ENCODE peak calls at places on chromosome 3, in five cellular contexts. One of them, this sample, is unnamed.

GRCh38 chr3:182259579-182259978 is 533.7 kb upstream of the ATP11B start:
- DNase-seq in ovary: peak
- DNase-seq in thoracic aorta: no peak
- DNase-seq in dorsolateral prefrontal cortex: peak
- DNase-seq in AG04450: no peak
- DNase-seq in this sample: peak

GRCh38 chr3:155404486-155404885 is 111.0 kb upstream of the STRIT1 start:
- DNase-seq in ovary: no peak
- DNase-seq in thoracic aorta: no peak
- DNase-seq in dorsolateral prefrontal cortex: no peak
- DNase-seq in AG04450: no peak
- DNase-seq in this sample: no peak

GRCh38 chr3:129626744-129627349 is 20.4 kb upstream of the PLXND1 start:
- DNase-seq in ovary: peak
- DNase-seq in thoracic aorta: no peak
- DNase-seq in dorsolateral prefrontal cortex: peak
- DNase-seq in AG04450: no peak
- DNase-seq in this sample: peak

GRCh38 chr3:126340943-126341754 is 16.1 kb downstream of the KLF15 start:
- DNase-seq in ovary: peak
- DNase-seq in thoracic aorta: no peak
- DNase-seq in dorsolateral prefrontal cortex: no peak
- DNase-seq in AG04450: no peak
- DNase-seq in this sample: peak

GRCh38 chr3:128424508-128425069 is 42.1 kb downstream of the DNAJB8 start:
- DNase-seq in ovary: no peak
- DNase-seq in thoracic aorta: no peak
- DNase-seq in dorsolateral prefrontal cortex: no peak
- DNase-seq in AG04450: no peak
- DNase-seq in this sample: no peak

GRCh38 chr3:52890735-52891134 is 6.6 kb downstream of the STIMATE start:
- DNase-seq in ovary: no peak
- DNase-seq in thoracic aorta: no peak
- DNase-seq in dorsolateral prefrontal cortex: no peak
- DNase-seq in AG04450: no peak
- DNase-seq in this sample: no peak

GRCh38 chr3:159928071-159928491 is 60.6 kb upstream of the IL12A start:
- DNase-seq in ovary: no peak
- DNase-seq in thoracic aorta: no peak
- DNase-seq in dorsolateral prefrontal cortex: no peak
- DNase-seq in AG04450: no peak
- DNase-seq in this sample: no peak

GRCh38 chr3:127448161-127448561 is 142.4 kb downstream of the TPRA1 start:
- DNase-seq in ovary: no peak
- DNase-seq in thoracic aorta: no peak
- DNase-seq in dorsolateral prefrontal cortex: no peak
- DNase-seq in AG04450: no peak
- DNase-seq in this sample: no peak

GRCh38 chr3:152278674-152279427 is 10.1 kb downstream of the MBNL1 start:
- DNase-seq in ovary: no peak
- DNase-seq in thoracic aorta: no peak
- DNase-seq in dorsolateral prefrontal cortex: no peak
- DNase-seq in AG04450: no peak
- DNase-seq in this sample: no peak

GRCh38 chr3:124700880-124701684 is 29.2 kb upstream of the UMPS start:
- DNase-seq in ovary: no peak
- DNase-seq in thoracic aorta: no peak
- DNase-seq in dorsolateral prefrontal cortex: no peak
- DNase-seq in AG04450: peak
- DNase-seq in this sample: no peak

GRCh38 chr3:61875073-61875472 is 313.7 kb downstream of the PTPRG start:
- DNase-seq in ovary: no peak
- DNase-seq in thoracic aorta: no peak
- DNase-seq in dorsolateral prefrontal cortex: no peak
- DNase-seq in AG04450: peak
- DNase-seq in this sample: no peak
- H3K27ac ChIP-seq in ovary: no peak
- H3K27ac ChIP-seq in thoracic aorta: peak
- H3K27ac ChIP-seq in dorsolateral prefrontal cortex: peak
- H3K27ac ChIP-seq in AG04450: peak
- H3K27ac ChIP-seq in this sample: no peak

GRCh38 chr3:13204177-13204581 is 130.9 kb upstream of the IQSEC1 start:
- DNase-seq in ovary: no peak
- DNase-seq in thoracic aorta: no peak
- DNase-seq in dorsolateral prefrontal cortex: no peak
- DNase-seq in AG04450: no peak
- DNase-seq in this sample: peak

GRCh38 chr3:13200951-13201350 is 127.7 kb upstream of the IQSEC1 start:
- DNase-seq in ovary: no peak
- DNase-seq in thoracic aorta: no peak
- DNase-seq in dorsolateral prefrontal cortex: no peak
- DNase-seq in AG04450: no peak
- DNase-seq in this sample: no peak

GRCh38 chr3:13200465-13200864 is 127.2 kb upstream of the IQSEC1 start:
- DNase-seq in ovary: no peak
- DNase-seq in thoracic aorta: no peak
- DNase-seq in dorsolateral prefrontal cortex: no peak
- DNase-seq in AG04450: no peak
- DNase-seq in this sample: no peak

GRCh38 chr3:13203398-13204176 is 130.4 kb upstream of the IQSEC1 start:
- DNase-seq in ovary: no peak
- DNase-seq in thoracic aorta: no peak
- DNase-seq in dorsolateral prefrontal cortex: no peak
- DNase-seq in AG04450: no peak
- DNase-seq in this sample: peak

GRCh38 chr3:13202744-13203397 is 129.6 kb upstream of the IQSEC1 start:
- DNase-seq in ovary: no peak
- DNase-seq in thoracic aorta: no peak
- DNase-seq in dorsolateral prefrontal cortex: no peak
- DNase-seq in AG04450: no peak
- DNase-seq in this sample: peak
- H3K4me3 ChIP-seq in ovary: no peak
- H3K4me3 ChIP-seq in thoracic aorta: no peak
- H3K4me3 ChIP-seq in dorsolateral prefrontal cortex: no peak
- H3K4me3 ChIP-seq in AG04450: no peak
- H3K4me3 ChIP-seq in this sample: no peak

GRCh38 chr3:102941761-102942160 is 506.9 kb downstream of the ZPLD1 start:
- DNase-seq in ovary: no peak
- DNase-seq in thoracic aorta: no peak
- DNase-seq in dorsolateral prefrontal cortex: no peak
- DNase-seq in AG04450: no peak
- DNase-seq in this sample: no peak

GRCh38 chr3:102933377-102933776 is 498.6 kb downstream of the ZPLD1 start:
- DNase-seq in ovary: no peak
- DNase-seq in thoracic aorta: no peak
- DNase-seq in dorsolateral prefrontal cortex: no peak
- DNase-seq in AG04450: no peak
- DNase-seq in this sample: no peak

DNA sequence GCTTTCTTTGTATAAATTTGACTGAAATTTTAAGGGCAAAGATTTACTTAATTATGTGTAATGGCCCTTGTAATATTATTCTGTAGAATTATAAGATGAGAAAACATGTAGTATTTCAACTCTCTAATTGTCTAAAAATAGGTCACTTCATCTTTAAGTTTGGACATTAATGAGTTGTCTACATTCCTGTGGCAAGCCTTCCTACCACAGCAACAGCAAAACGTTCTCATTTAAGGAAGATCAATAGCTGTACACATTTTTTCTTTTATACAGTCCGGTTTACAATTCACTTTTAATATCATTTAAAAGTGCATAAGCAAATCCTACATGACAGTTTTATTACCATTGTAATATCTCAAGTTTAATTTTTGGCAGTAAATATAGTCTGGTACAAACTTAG is 501.7 kb downstream of the ZPLD1 start:
- DNase-seq in ovary: no peak
- DNase-seq in thoracic aorta: no peak
- DNase-seq in dorsolateral prefrontal cortex: no peak
- DNase-seq in AG04450: no peak
- DNase-seq in this sample: no peak
- H3K27ac ChIP-seq in ovary: no peak
- H3K27ac ChIP-seq in thoracic aorta: no peak
- H3K27ac ChIP-seq in dorsolateral prefrontal cortex: no peak
- H3K27ac ChIP-seq in AG04450: no peak
- H3K27ac ChIP-seq in this sample: no peak

GRCh38 chr3:131530374-131530773 is 27.6 kb upstream of the MRPL3 start:
- DNase-seq in ovary: no peak
- DNase-seq in thoracic aorta: no peak
- DNase-seq in dorsolateral prefrontal cortex: no peak
- DNase-seq in AG04450: no peak
- DNase-seq in this sample: no peak

GRCh38 chr3:131532645-131533044 is 29.9 kb upstream of the MRPL3 start:
- DNase-seq in ovary: no peak
- DNase-seq in thoracic aorta: no peak
- DNase-seq in dorsolateral prefrontal cortex: no peak
- DNase-seq in AG04450: no peak
- DNase-seq in this sample: no peak

GRCh38 chr3:131530843-131531242 is 28.1 kb upstream of the MRPL3 start:
- DNase-seq in ovary: no peak
- DNase-seq in thoracic aorta: no peak
- DNase-seq in dorsolateral prefrontal cortex: no peak
- DNase-seq in AG04450: no peak
- DNase-seq in this sample: no peak

GRCh38 chr3:131526801-131527347 is 24.1 kb upstream of the MRPL3 start:
- DNase-seq in ovary: peak
- DNase-seq in thoracic aorta: no peak
- DNase-seq in dorsolateral prefrontal cortex: no peak
- DNase-seq in AG04450: no peak
- DNase-seq in this sample: peak
- H3K4me3 ChIP-seq in ovary: no peak
- H3K4me3 ChIP-seq in thoracic aorta: peak
- H3K4me3 ChIP-seq in dorsolateral prefrontal cortex: peak
- H3K4me3 ChIP-seq in AG04450: peak
- H3K4me3 ChIP-seq in this sample: no peak

GRCh38 chr3:50350213-50350526 is 405 bp downstream of the NPRL2 start:
- DNase-seq in ovary: no peak
- DNase-seq in thoracic aorta: no peak
- DNase-seq in dorsolateral prefrontal cortex: no peak
- DNase-seq in AG04450: no peak
- DNase-seq in this sample: no peak
- H3K27ac ChIP-seq in ovary: peak
- H3K27ac ChIP-seq in thoracic aorta: peak
- H3K27ac ChIP-seq in dorsolateral prefrontal cortex: peak
- H3K27ac ChIP-seq in AG04450: no peak
- H3K27ac ChIP-seq in this sample: peak

GRCh38 chr3:20673866-20674265 is 487.9 kb upstream of the SGO1 start:
- DNase-seq in ovary: no peak
- DNase-seq in thoracic aorta: no peak
- DNase-seq in dorsolateral prefrontal cortex: no peak
- DNase-seq in AG04450: no peak
- DNase-seq in this sample: no peak
- H3K4me3 ChIP-seq in ovary: no peak
- H3K4me3 ChIP-seq in thoracic aorta: no peak
- H3K4me3 ChIP-seq in dorsolateral prefrontal cortex: no peak
- H3K4me3 ChIP-seq in AG04450: no peak
- H3K4me3 ChIP-seq in this sample: no peak

GRCh38 chr3:153669527-153669926 is 451.7 kb upstream of the ARHGEF26 start:
- DNase-seq in ovary: no peak
- DNase-seq in thoracic aorta: no peak
- DNase-seq in dorsolateral prefrontal cortex: no peak
- DNase-seq in AG04450: no peak
- DNase-seq in this sample: no peak

GRCh38 chr3:153670577-153670976 is 450.6 kb upstream of the ARHGEF26 start:
- DNase-seq in ovary: no peak
- DNase-seq in thoracic aorta: no peak
- DNase-seq in dorsolateral prefrontal cortex: no peak
- DNase-seq in AG04450: no peak
- DNase-seq in this sample: no peak

GRCh38 chr3:153667341-153667740 is 453.8 kb upstream of the ARHGEF26 start:
- DNase-seq in ovary: no peak
- DNase-seq in thoracic aorta: no peak
- DNase-seq in dorsolateral prefrontal cortex: no peak
- DNase-seq in AG04450: no peak
- DNase-seq in this sample: no peak

DNA sequence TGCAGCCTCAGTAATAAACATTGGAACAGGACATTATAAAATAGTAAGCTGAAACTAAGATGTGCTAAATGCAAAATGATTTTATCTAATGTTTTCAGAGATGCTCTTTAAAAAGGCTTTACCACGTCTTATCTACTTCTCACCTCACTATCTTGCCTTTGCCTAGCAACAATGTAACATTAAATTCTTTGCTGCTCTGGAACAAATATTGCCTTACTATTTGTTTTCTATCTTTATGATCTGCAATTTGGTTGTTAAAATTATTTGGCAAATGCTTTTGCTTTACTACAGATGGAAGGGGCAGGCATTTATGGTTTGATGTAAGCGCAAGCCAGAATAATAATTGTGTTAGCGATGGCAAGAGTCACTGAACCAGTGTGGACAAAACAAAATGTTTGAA is 454.3 kb upstream of the ARHGEF26 start:
- DNase-seq in ovary: no peak
- DNase-seq in thoracic aorta: no peak
- DNase-seq in dorsolateral prefrontal cortex: no peak
- DNase-seq in AG04450: no peak
- DNase-seq in this sample: no peak
- H3K27ac ChIP-seq in ovary: no peak
- H3K27ac ChIP-seq in thoracic aorta: no peak
- H3K27ac ChIP-seq in dorsolateral prefrontal cortex: no peak
- H3K27ac ChIP-seq in AG04450: no peak
- H3K27ac ChIP-seq in this sample: no peak